ENCODE peak calls at places on chromosomes 16 and 17, in four cellular contexts. One of them, this sample, is unnamed.

GRCh38 chr17:42684033-42684625 is 1.8 kb downstream of the CNTNAP1 start:
- DNase-seq in GM12878: no peak
- DNase-seq in A549: no peak
- DNase-seq in HepG2: no peak
- DNase-seq in this sample: peak

GRCh38 chr17:79622201-79622601 is 11.3 kb upstream of the RBFOX3 start:
- DNase-seq in A549: no peak
- DNase-seq in HepG2: no peak
- DNase-seq in GM12878: no peak
- DNase-seq in this sample: peak

GRCh38 chr17:42167807-42168206 is 13.0 kb upstream of the RAB5C start:
- DNase-seq in A549: no peak
- DNase-seq in GM12878: no peak
- DNase-seq in HepG2: no peak
- DNase-seq in this sample: no peak

GRCh38 chr16:30535106-30535776 is 583 bp upstream of the ZNF747 start:
- DNase-seq in A549: no peak
- DNase-seq in GM12878: no peak
- DNase-seq in HepG2: no peak
- DNase-seq in this sample: no peak

GRCh38 chr16:55368205-55368604 is 44.2 kb downstream of the IRX6 start:
- DNase-seq in GM12878: no peak
- DNase-seq in A549: no peak
- DNase-seq in HepG2: no peak
- DNase-seq in this sample: no peak

GRCh38 chr17:71709974-71710373 is 410.8 kb upstream of the SOX9 start:
- DNase-seq in A549: no peak
- DNase-seq in HepG2: no peak
- DNase-seq in GM12878: no peak
- DNase-seq in this sample: peak

GRCh38 chr16:15650698-15651161 is 685 bp downstream of the NDE1 start:
- DNase-seq in GM12878: no peak
- DNase-seq in HepG2: no peak
- DNase-seq in A549: no peak
- DNase-seq in this sample: peak

GRCh38 chr16:65497571-65497970 is 375.7 kb upstream of the CDH11 start:
- DNase-seq in A549: no peak
- DNase-seq in GM12878: no peak
- DNase-seq in HepG2: no peak
- DNase-seq in this sample: no peak

GRCh38 chr16:72211085-72211484 is 39.1 kb upstream of the PMFBP1 start:
- DNase-seq in HepG2: no peak
- DNase-seq in GM12878: no peak
- DNase-seq in A549: no peak
- DNase-seq in this sample: no peak

GRCh38 chr17:60524463-60525346 is 1.3 kb downstream of the APPBP2 start:
- DNase-seq in A549: no peak
- DNase-seq in GM12878: no peak
- DNase-seq in HepG2: no peak
- DNase-seq in this sample: peak

GRCh38 chr16:84851192-84852127 is 31.7 kb downstream of the CRISPLD2 start:
- DNase-seq in HepG2: peak
- DNase-seq in A549: peak
- DNase-seq in GM12878: no peak
- DNase-seq in this sample: no peak

GRCh38 chr17:51508048-51508447 is 247.7 kb downstream of the UTP18 start:
- DNase-seq in GM12878: no peak
- DNase-seq in A549: no peak
- DNase-seq in HepG2: no peak
- DNase-seq in this sample: no peak

GRCh38 chr16:50099957-50100648 is 34.3 kb downstream of the HEATR3 start:
- DNase-seq in GM12878: no peak
- DNase-seq in A549: no peak
- DNase-seq in HepG2: no peak
- DNase-seq in this sample: no peak

GRCh38 chr17:62792122-62792800 is 15.9 kb downstream of the MARCHF10 start:
- DNase-seq in HepG2: peak
- DNase-seq in GM12878: no peak
- DNase-seq in A549: peak
- DNase-seq in this sample: no peak

GRCh38 chr17:37774508-37774907 is 29.6 kb upstream of the HNF1B start:
- DNase-seq in GM12878: peak
- DNase-seq in A549: no peak
- DNase-seq in HepG2: no peak
- DNase-seq in this sample: no peak

GRCh38 chr17:37770631-37771518 is 26.0 kb upstream of the HNF1B start:
- DNase-seq in A549: peak
- DNase-seq in HepG2: peak
- DNase-seq in GM12878: no peak
- DNase-seq in this sample: peak

GRCh38 chr17:37768438-37768837 is 23.6 kb upstream of the HNF1B start:
- DNase-seq in A549: no peak
- DNase-seq in HepG2: no peak
- DNase-seq in GM12878: no peak
- DNase-seq in this sample: no peak

GRCh38 chr17:37769050-37769449 is 24.2 kb upstream of the HNF1B start:
- DNase-seq in GM12878: no peak
- DNase-seq in A549: no peak
- DNase-seq in HepG2: no peak
- DNase-seq in this sample: no peak

DNA sequence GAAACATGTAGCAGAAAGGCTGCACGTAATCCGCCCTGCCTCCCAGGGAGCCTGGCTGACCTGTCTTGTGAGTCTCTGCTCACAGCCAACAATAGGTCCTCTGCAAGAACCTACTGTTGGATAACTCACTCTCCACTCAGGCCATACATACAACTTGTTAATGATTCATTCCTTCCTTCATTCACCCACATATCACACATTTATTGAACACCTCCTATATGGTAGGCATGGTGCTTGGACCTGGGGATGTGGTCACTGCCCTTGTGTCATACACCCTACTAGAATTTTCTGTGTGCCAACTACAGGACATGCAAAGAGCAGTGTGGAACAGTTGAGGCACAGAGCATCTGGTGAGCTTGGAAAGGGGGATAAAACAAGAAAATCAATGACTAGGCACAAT is 28.1 kb upstream of the HNF1B start:
- DNase-seq in A549: no peak
- DNase-seq in HepG2: no peak
- DNase-seq in GM12878: no peak
- DNase-seq in this sample: no peak
- TF ChIP-seq PBX3 in A549: no peak
- TF ChIP-seq PBX3 in HepG2: no peak
- TF ChIP-seq PBX3 in GM12878: no peak
- TF ChIP-seq PBX3 in this sample: no peak

DNA sequence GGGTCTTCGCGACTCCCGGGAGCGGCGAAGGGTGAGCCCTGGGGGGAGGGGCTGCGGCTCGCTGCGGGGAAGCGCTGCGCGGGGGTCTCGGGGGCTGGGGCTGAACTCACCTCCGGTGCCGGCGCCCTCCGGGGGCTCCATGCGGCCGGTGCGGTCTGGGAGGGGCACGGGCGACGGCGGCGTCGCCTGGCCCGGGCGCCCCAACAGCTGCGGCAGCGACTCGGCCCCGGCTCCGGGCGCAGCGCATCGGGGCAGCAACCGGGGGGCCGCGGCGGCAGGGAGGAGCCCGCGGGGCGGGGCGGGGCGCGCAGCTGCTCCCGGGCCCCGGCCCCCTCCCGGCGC is at the start of gene DBNDD1:
- DNase-seq in GM12878: no peak
- DNase-seq in A549: no peak
- DNase-seq in HepG2: no peak
- DNase-seq in this sample: no peak
- H3K27ac ChIP-seq in GM12878: no peak
- H3K27ac ChIP-seq in A549: peak
- H3K27ac ChIP-seq in HepG2: peak
- H3K27ac ChIP-seq in this sample: peak

GRCh38 chr17:4186244-4186920 is 43.4 kb downstream of the CYB5D2 start:
- DNase-seq in A549: no peak
- DNase-seq in GM12878: no peak
- DNase-seq in HepG2: no peak
- DNase-seq in this sample: no peak
- TF ChIP-seq PBX3 in A549: no peak
- TF ChIP-seq PBX3 in GM12878: no peak
- TF ChIP-seq PBX3 in HepG2: no peak
- TF ChIP-seq PBX3 in this sample: no peak

GRCh38 chr17:354651-355556 is 2.3 kb upstream of the RPH3AL start:
- DNase-seq in GM12878: no peak
- DNase-seq in A549: no peak
- DNase-seq in HepG2: no peak
- DNase-seq in this sample: no peak
- H3K27ac ChIP-seq in GM12878: no peak
- H3K27ac ChIP-seq in A549: peak
- H3K27ac ChIP-seq in HepG2: no peak
- H3K27ac ChIP-seq in this sample: no peak

GRCh38 chr16:82031116-82032084 is 3.7 kb upstream of the HSD17B2 start:
- DNase-seq in A549: peak
- DNase-seq in GM12878: no peak
- DNase-seq in HepG2: peak
- DNase-seq in this sample: peak
- TF ChIP-seq PBX3 in A549: no peak
- TF ChIP-seq PBX3 in GM12878: no peak
- TF ChIP-seq PBX3 in HepG2: no peak
- TF ChIP-seq PBX3 in this sample: no peak

This sample was measured in SK-N-SH.